ENCODE peak calls at places on chromosomes 11 and 22, in eight cellular contexts. One of them, this sample, is unnamed.

GRCh38 chr11:40797981-40798380 is 661.5 kb downstream of the LRRC4C start:
- DNase-seq in heart left ventricle: no peak
- DNase-seq in left lung: no peak
- DNase-seq in IMR-90: no peak
- DNase-seq in cardiac fibroblast: no peak
- DNase-seq in HL-60: no peak
- DNase-seq in heart right ventricle: no peak
- DNase-seq in brain microvascular endothelial cell: no peak
- DNase-seq in this sample: no peak

GRCh38 chr22:23838686-23839468 is at the start of gene DERL3:
- DNase-seq in heart left ventricle: peak
- DNase-seq in left lung: peak
- DNase-seq in IMR-90: peak
- DNase-seq in cardiac fibroblast: peak
- DNase-seq in HL-60: peak
- DNase-seq in heart right ventricle: peak
- DNase-seq in brain microvascular endothelial cell: peak
- DNase-seq in this sample: peak

GRCh38 chr22:31852691-31853370 is 91.5 kb upstream of the YWHAH start:
- DNase-seq in heart left ventricle: no peak
- DNase-seq in left lung: no peak
- DNase-seq in IMR-90: peak
- DNase-seq in cardiac fibroblast: no peak
- DNase-seq in HL-60: no peak
- DNase-seq in heart right ventricle: no peak
- DNase-seq in brain microvascular endothelial cell: peak
- DNase-seq in this sample: no peak

GRCh38 chr22:22865311-22866072 is 22.1 kb upstream of the IGLL5 start:
- DNase-seq in heart left ventricle: no peak
- DNase-seq in left lung: no peak
- DNase-seq in IMR-90: no peak
- DNase-seq in cardiac fibroblast: peak
- DNase-seq in HL-60: no peak
- DNase-seq in heart right ventricle: no peak
- DNase-seq in brain microvascular endothelial cell: no peak
- DNase-seq in this sample: peak

GRCh38 chr22:43377486-43377995 is 34.3 kb upstream of the MPPED1 start:
- DNase-seq in heart left ventricle: no peak
- DNase-seq in left lung: no peak
- DNase-seq in IMR-90: peak
- DNase-seq in cardiac fibroblast: no peak
- DNase-seq in HL-60: no peak
- DNase-seq in heart right ventricle: no peak
- DNase-seq in brain microvascular endothelial cell: peak
- DNase-seq in this sample: peak

GRCh38 chr22:21948390-21948789 is 4.3 kb downstream of the PPM1F start:
- DNase-seq in heart left ventricle: no peak
- DNase-seq in left lung: no peak
- DNase-seq in IMR-90: no peak
- DNase-seq in cardiac fibroblast: no peak
- DNase-seq in HL-60: no peak
- DNase-seq in heart right ventricle: no peak
- DNase-seq in brain microvascular endothelial cell: no peak
- DNase-seq in this sample: no peak

GRCh38 chr22:45583504-45583903 is 80.8 kb downstream of the FBLN1 start:
- DNase-seq in heart left ventricle: no peak
- DNase-seq in left lung: no peak
- DNase-seq in IMR-90: no peak
- DNase-seq in cardiac fibroblast: no peak
- DNase-seq in HL-60: peak
- DNase-seq in heart right ventricle: no peak
- DNase-seq in brain microvascular endothelial cell: no peak
- DNase-seq in this sample: no peak

GRCh38 chr11:71106671-71107070 is 145.7 kb downstream of the SHANK2 start:
- DNase-seq in heart left ventricle: no peak
- DNase-seq in left lung: no peak
- DNase-seq in IMR-90: no peak
- DNase-seq in cardiac fibroblast: no peak
- DNase-seq in HL-60: no peak
- DNase-seq in heart right ventricle: no peak
- DNase-seq in brain microvascular endothelial cell: no peak
- DNase-seq in this sample: no peak

GRCh38 chr11:33773399-33774355 is 643 bp downstream of the FBXO3 start:
- DNase-seq in heart left ventricle: no peak
- DNase-seq in left lung: no peak
- DNase-seq in IMR-90: peak
- DNase-seq in cardiac fibroblast: peak
- DNase-seq in HL-60: no peak
- DNase-seq in heart right ventricle: no peak
- DNase-seq in brain microvascular endothelial cell: no peak
- DNase-seq in this sample: no peak
- H3K4me3 ChIP-seq in heart left ventricle: peak
- H3K4me3 ChIP-seq in left lung: peak
- H3K4me3 ChIP-seq in IMR-90: peak
- H3K4me3 ChIP-seq in cardiac fibroblast: peak
- H3K4me3 ChIP-seq in HL-60: peak
- H3K4me3 ChIP-seq in heart right ventricle: peak
- H3K4me3 ChIP-seq in brain microvascular endothelial cell: peak
- H3K4me3 ChIP-seq in this sample: peak

DNA sequence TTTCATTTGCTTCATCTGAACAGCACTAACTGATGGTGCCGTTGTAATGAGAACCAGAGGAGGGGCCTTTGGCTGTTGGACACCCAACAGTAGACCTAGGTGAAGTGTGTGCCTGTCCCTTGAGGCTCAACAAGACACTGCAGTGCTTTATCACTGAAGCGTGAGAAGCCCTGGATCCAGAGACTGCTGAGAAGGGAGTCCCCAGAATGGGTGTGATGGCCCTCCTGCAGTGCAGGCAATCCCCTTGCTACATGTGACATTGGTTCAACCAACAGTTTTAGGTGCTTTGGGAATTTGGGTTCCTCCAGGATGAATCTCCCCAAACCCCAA is 125.6 kb downstream of the BRD1 start:
- DNase-seq in heart left ventricle: no peak
- DNase-seq in left lung: no peak
- DNase-seq in IMR-90: no peak
- DNase-seq in cardiac fibroblast: no peak
- DNase-seq in HL-60: no peak
- DNase-seq in heart right ventricle: no peak
- DNase-seq in brain microvascular endothelial cell: no peak
- DNase-seq in this sample: no peak
- TF ChIP-seq CTCF in heart left ventricle: no peak
- TF ChIP-seq CTCF in left lung: no peak
- TF ChIP-seq CTCF in IMR-90: no peak
- TF ChIP-seq CTCF in cardiac fibroblast: no peak
- TF ChIP-seq CTCF in HL-60: no peak
- TF ChIP-seq CTCF in heart right ventricle: no peak
- TF ChIP-seq CTCF in brain microvascular endothelial cell: no peak
- TF ChIP-seq CTCF in this sample: no peak

GRCh38 chr11:33187851-33188722 is 26.8 kb upstream of the CSTF3 start:
- DNase-seq in heart left ventricle: no peak
- DNase-seq in left lung: no peak
- DNase-seq in IMR-90: no peak
- DNase-seq in cardiac fibroblast: no peak
- DNase-seq in HL-60: peak
- DNase-seq in heart right ventricle: no peak
- DNase-seq in brain microvascular endothelial cell: no peak
- DNase-seq in this sample: no peak
- H3K4me3 ChIP-seq in heart left ventricle: no peak
- H3K4me3 ChIP-seq in left lung: no peak
- H3K4me3 ChIP-seq in IMR-90: no peak
- H3K4me3 ChIP-seq in cardiac fibroblast: no peak
- H3K4me3 ChIP-seq in HL-60: no peak
- H3K4me3 ChIP-seq in heart right ventricle: no peak
- H3K4me3 ChIP-seq in brain microvascular endothelial cell: no peak
- H3K4me3 ChIP-seq in this sample: no peak

GRCh38 chr11:37946155-37946766 is 1348.2 kb upstream of the RAG2 start:
- DNase-seq in heart left ventricle: no peak
- DNase-seq in left lung: no peak
- DNase-seq in IMR-90: peak
- DNase-seq in cardiac fibroblast: peak
- DNase-seq in HL-60: peak
- DNase-seq in heart right ventricle: no peak
- DNase-seq in brain microvascular endothelial cell: peak
- DNase-seq in this sample: peak
- TF ChIP-seq CTCF in heart left ventricle: peak
- TF ChIP-seq CTCF in left lung: peak
- TF ChIP-seq CTCF in IMR-90: peak
- TF ChIP-seq CTCF in cardiac fibroblast: peak
- TF ChIP-seq CTCF in HL-60: peak
- TF ChIP-seq CTCF in heart right ventricle: peak
- TF ChIP-seq CTCF in brain microvascular endothelial cell: peak
- TF ChIP-seq CTCF in this sample: peak

GRCh38 chr22:37426532-37427127 is 649 bp downstream of the ELFN2 start:
- DNase-seq in heart left ventricle: no peak
- DNase-seq in left lung: no peak
- DNase-seq in IMR-90: no peak
- DNase-seq in cardiac fibroblast: no peak
- DNase-seq in HL-60: no peak
- DNase-seq in heart right ventricle: no peak
- DNase-seq in brain microvascular endothelial cell: no peak
- DNase-seq in this sample: no peak
- H3K4me3 ChIP-seq in heart left ventricle: no peak
- H3K4me3 ChIP-seq in left lung: peak
- H3K4me3 ChIP-seq in IMR-90: peak
- H3K4me3 ChIP-seq in cardiac fibroblast: peak
- H3K4me3 ChIP-seq in HL-60: no peak
- H3K4me3 ChIP-seq in heart right ventricle: peak
- H3K4me3 ChIP-seq in brain microvascular endothelial cell: peak
- H3K4me3 ChIP-seq in this sample: peak

GRCh38 chr11:123434262-123434661 is 4.2 kb downstream of the GRAMD1B start:
- DNase-seq in heart left ventricle: no peak
- DNase-seq in left lung: no peak
- DNase-seq in IMR-90: peak
- DNase-seq in cardiac fibroblast: peak
- DNase-seq in HL-60: no peak
- DNase-seq in heart right ventricle: no peak
- DNase-seq in brain microvascular endothelial cell: no peak
- DNase-seq in this sample: peak
- TF ChIP-seq CTCF in heart left ventricle: no peak
- TF ChIP-seq CTCF in left lung: no peak
- TF ChIP-seq CTCF in IMR-90: peak
- TF ChIP-seq CTCF in cardiac fibroblast: peak
- TF ChIP-seq CTCF in HL-60: no peak
- TF ChIP-seq CTCF in heart right ventricle: no peak
- TF ChIP-seq CTCF in brain microvascular endothelial cell: peak
- TF ChIP-seq CTCF in this sample: peak

This sample was measured in fibroblast of pulmonary artery.